ENCODE peak calls at places on chromosomes 2 and 18, in five cellular contexts. Q, G, E, V and S are unnamed samples.

GRCh38 chr2:12543452-12544220 is 173.1 kb upstream of the TRIB2 start:
- DNase-seq in Q (no peak), G (no peak), E (no peak), V (no peak), S (peak)

GRCh38 chr2:44768438-44769236 is 172.9 kb upstream of the SIX3 start:
- DNase-seq in Q (no peak), G (no peak), E (no peak), V (no peak), S (no peak)

GRCh38 chr2:71417300-71418202 is 35.8 kb upstream of the DYSF start:
- DNase-seq in Q (peak), G (no peak), E (no peak), V (no peak), S (no peak)

GRCh38 chr2:70716951-70717350 is 51.0 kb downstream of the ADD2 start:
- DNase-seq in Q (no peak), G (peak), E (no peak), V (no peak), S (no peak)

GRCh38 chr2:170778900-170779299 is 8.7 kb downstream of the ERICH2 start:
- DNase-seq in Q (no peak), G (no peak), E (no peak), V (no peak), S (no peak)

GRCh38 chr18:13245481-13246000 is 27.0 kb downstream of the LDLRAD4 start:
- DNase-seq in Q (no peak), G (no peak), E (no peak), V (no peak), S (peak)

GRCh38 chr2:191878576-191879298 is 31.8 kb upstream of the CAVIN2 start:
- DNase-seq in Q (no peak), G (no peak), E (no peak), V (no peak), S (no peak)

GRCh38 chr18:21146016-21146415 is 34.4 kb upstream of the ROCK1 start:
- DNase-seq in Q (no peak), G (no peak), E (no peak), V (no peak), S (no peak)

GRCh38 chr18:46856975-46857374 is 60.3 kb downstream of the PIAS2 start:
- DNase-seq in Q (no peak), G (no peak), E (no peak), V (no peak), S (no peak)

GRCh38 chr2:222861411-222862067 is 703 bp downstream of the ACSL3 start:
- DNase-seq in Q (peak), G (no peak), E (peak), V (peak), S (peak)

GRCh38 chr2:21277340-21277739 is 153.6 kb downstream of the TDRD15 start:
- DNase-seq in Q (no peak), G (no peak), E (no peak), V (no peak), S (no peak)

GRCh38 chr2:178359192-178359912 is 91.6 kb downstream of the PRKRA start:
- DNase-seq in Q (peak), G (no peak), E (no peak), V (no peak), S (no peak)
- H3K4me3 ChIP-seq in Q (peak), G (no peak), E (no peak), V (no peak), S (no peak)

DNA sequence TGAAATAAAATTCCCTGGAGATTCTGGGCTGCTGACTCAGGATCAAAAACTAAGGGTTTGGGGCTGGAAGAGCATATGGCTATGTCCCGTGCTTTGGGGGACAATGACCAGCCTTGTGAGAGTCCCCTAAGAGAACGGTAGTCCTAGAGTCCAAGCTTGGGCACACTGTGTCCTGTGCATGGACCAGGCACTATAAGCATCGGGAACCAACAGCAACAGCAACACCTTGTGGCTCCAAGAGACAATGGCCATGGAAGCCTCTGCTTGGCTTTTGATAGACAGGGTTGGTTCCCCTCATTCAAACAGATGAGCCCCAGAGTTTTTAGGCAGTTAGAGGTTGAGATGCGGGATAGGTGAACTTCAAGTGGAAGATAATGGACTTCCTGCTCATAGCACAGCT is 294.4 kb upstream of the CHAC2 start:
- DNase-seq in Q (peak), G (no peak), E (no peak), V (no peak), S (peak)
- H3K27ac ChIP-seq in Q (no peak), G (no peak), E (no peak), V (no peak), S (no peak)

GRCh38 chr18:62590799-62591640 is 68.2 kb downstream of the ZCCHC2 start:
- DNase-seq in Q (no peak), G (no peak), E (no peak), V (no peak), S (no peak)

DNA sequence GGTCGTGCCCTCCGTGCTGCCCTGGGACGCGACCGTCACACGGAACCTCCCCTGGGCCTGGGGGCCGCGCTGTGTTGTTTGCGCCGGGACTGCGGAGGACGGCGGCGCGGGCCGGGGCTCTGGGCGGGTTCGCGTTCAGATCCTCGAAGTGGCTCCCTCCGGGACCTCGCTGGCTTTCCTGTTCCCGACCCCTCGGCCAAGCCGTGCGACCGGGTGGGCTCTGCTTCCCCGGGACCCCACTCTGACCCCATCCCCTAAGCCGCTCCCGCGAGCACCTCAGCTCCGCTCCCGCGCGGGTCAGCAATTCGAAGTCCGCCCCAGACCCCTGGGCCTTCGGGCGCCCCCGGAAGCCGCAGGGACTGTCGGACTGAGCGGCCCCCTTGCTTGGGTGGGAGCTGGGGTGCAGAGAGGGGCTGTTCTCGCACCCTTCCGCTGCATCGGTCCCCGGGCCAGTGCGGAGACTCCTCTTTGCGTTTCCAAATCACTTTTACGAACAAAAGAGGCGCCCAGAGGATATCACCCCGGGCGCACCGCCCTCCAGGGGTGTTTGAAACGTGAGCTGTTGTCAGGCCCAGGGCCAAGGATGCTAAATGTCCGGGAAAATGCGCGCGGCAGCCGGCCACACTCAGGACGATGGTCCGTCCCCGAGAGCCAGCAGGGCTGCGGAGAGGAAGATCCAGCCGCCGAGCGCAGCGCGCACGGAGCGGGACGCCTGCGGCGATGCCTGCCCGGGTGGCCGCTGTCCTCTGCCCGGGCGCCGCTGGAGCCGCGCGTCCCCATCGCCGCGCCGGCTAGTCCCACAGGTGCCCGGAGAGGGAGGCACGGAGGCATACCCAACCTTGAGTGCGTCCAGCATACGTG is 73.5 kb downstream of the ZCCHC2 start:
- DNase-seq in Q (no peak), G (no peak), E (no peak), V (no peak), S (no peak)
- H3K4me3 ChIP-seq in Q (no peak), G (peak), E (peak), V (peak), S (no peak)

GRCh38 chr2:5938566-5938896 is 246.3 kb downstream of the SOX11 start:
- DNase-seq in Q (no peak), G (no peak), E (no peak), V (peak), S (no peak)

GRCh38 chr2:5940596-5941535 is 248.7 kb downstream of the SOX11 start:
- DNase-seq in Q (no peak), G (no peak), E (no peak), V (no peak), S (no peak)

GRCh38 chr2:5939553-5939952 is 247.4 kb downstream of the SOX11 start:
- DNase-seq in Q (no peak), G (no peak), E (no peak), V (no peak), S (no peak)

GRCh38 chr2:5942204-5942603 is 250.0 kb downstream of the SOX11 start:
- DNase-seq in Q (peak), G (no peak), E (no peak), V (no peak), S (no peak)

DNA sequence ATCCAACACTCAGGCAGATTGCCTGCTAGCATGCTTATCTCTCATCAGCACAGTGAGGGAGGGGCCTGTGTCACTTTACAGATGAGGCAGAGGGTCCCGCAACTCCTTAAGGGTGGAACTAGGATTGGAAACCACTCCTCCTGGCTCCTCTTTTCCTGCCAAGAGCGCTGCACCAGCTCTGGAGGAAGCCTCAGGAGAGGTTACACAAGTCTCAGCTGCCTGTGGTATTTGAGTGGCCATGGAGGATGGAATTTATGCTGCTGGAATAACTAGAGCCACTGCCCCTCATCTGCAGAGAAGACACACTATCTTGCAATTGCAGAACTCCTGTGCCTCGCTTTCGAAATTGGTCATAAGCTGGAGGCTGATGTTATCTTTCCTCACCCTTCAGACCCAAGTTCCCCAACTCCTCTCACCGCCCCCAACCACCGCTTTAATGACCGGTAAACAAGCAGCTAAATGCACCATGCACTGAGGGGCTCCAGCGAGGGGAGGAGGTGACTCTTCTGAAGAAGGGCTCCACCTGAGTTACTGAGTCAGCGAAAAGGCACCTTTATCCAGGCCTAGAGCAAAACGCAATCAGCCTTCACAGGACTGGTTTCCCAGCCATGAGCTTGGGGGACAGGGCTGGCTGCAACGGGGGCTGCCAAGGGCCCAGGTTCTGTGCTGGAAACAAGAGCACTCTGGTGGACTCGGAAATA is 245.8 kb downstream of the SOX11 start:
- DNase-seq in Q (no peak), G (no peak), E (no peak), V (no peak), S (no peak)
- H3K27ac ChIP-seq in Q (no peak), G (no peak), E (no peak), V (peak), S (no peak)